ENCODE peak calls at places on chromosome 20, in six cellular contexts. S is caudate nucleus, Z is EL, M is neural crest cell, G is T-cell, U is T-helper 2 cell. W is an unnamed sample.
A peak's percentile ranks its signal among the peaks of the same experiment; 100 is the strongest.

GRCh38 chr20:6008254-6008653 is 45.6 kb downstream of the LRRN4 start:
- DNase-seq in S (no peak), Z (peak; percentile 85), M (no peak), G (no peak), U (no peak), W (no peak)

GRCh38 chr20:14312001-14312400 is 25.4 kb downstream of the FLRT3 start:
- DNase-seq in S (no peak), Z (no peak), M (no peak), G (no peak), U (no peak), W (no peak)

GRCh38 chr20:30506100-30506499 is 751.4 kb upstream of the DEFB115 start:
- DNase-seq in S (no peak), Z (no peak), M (no peak), G (no peak), U (no peak), W (no peak)

GRCh38 chr20:36826556-36827244 is 49.2 kb upstream of the TLDC2 start:
- DNase-seq in S (no peak), Z (no peak), M (no peak), G (no peak), U (no peak), W (no peak)

GRCh38 chr20:64161595-64162238 is 2.5 kb upstream of the MYT1 start:
- DNase-seq in S (no peak), Z (peak; percentile 10), M (peak; percentile 72), G (no peak), U (no peak), W (peak; percentile 69)

GRCh38 chr20:57047281-57048026 is 219.0 kb downstream of the BMP7 start:
- DNase-seq in S (no peak), Z (no peak), M (no peak), G (no peak), U (no peak), W (no peak)

GRCh38 chr20:40056186-40056585 is 632.9 kb downstream of the MAFB start:
- DNase-seq in S (no peak), Z (no peak), M (no peak), G (no peak), U (no peak), W (no peak)

GRCh38 chr20:31823360-31824124 is 4.4 kb downstream of the MYLK2 start:
- DNase-seq in S (no peak), Z (no peak), M (no peak), G (no peak), U (no peak), W (no peak)

GRCh38 chr20:1281279-1282057 is 15.4 kb downstream of the SNPH start:
- DNase-seq in S (no peak), Z (no peak), M (no peak), G (no peak), U (no peak), W (no peak)

GRCh38 chr20:62195736-62196135 is 12.9 kb downstream of the MTG2 start:
- DNase-seq in S (no peak), Z (no peak), M (no peak), G (no peak), U (no peak), W (no peak)

GRCh38 chr20:50429412-50429811 is 80.8 kb upstream of the PTPN1 start:
- DNase-seq in S (no peak), Z (no peak), M (no peak), G (no peak), U (no peak), W (no peak)

GRCh38 chr20:25282796-25283195 is 34.9 kb downstream of the PYGB start:
- DNase-seq in S (no peak), Z (no peak), M (no peak), G (no peak), U (peak; percentile 8), W (no peak)